ENCODE peak calls at places on chromosome 13, in seven cellular contexts. One of them, this sample, is unnamed.

GRCh38 chr13:75787249-75787940 is 151.3 kb downstream of the LMO7 start:
- DNase-seq in hippocampal formation: no peak
- DNase-seq in adipocyte: peak
- DNase-seq in left lung: no peak
- DNase-seq in WERI-Rb-1: no peak
- DNase-seq in NCI-H69: no peak
- DNase-seq in HEK293T: no peak
- DNase-seq in this sample: no peak

GRCh38 chr13:76993021-76993420 is 1.1 kb downstream of the CLN5 start:
- DNase-seq in HEK293T: no peak
- DNase-seq in NCI-H69: no peak
- DNase-seq in hippocampal formation: no peak
- DNase-seq in adipocyte: peak
- DNase-seq in left lung: no peak
- DNase-seq in WERI-Rb-1: no peak
- DNase-seq in this sample: no peak

GRCh38 chr13:44189085-44189484 is 184.5 kb upstream of the SERP2 start:
- DNase-seq in adipocyte: no peak
- DNase-seq in HEK293T: no peak
- DNase-seq in NCI-H69: no peak
- DNase-seq in WERI-Rb-1: no peak
- DNase-seq in left lung: no peak
- DNase-seq in hippocampal formation: no peak
- DNase-seq in this sample: no peak

GRCh38 chr13:112796190-112796915 is 106.5 kb downstream of the ATP11A start:
- DNase-seq in adipocyte: no peak
- DNase-seq in hippocampal formation: no peak
- DNase-seq in WERI-Rb-1: no peak
- DNase-seq in NCI-H69: no peak
- DNase-seq in HEK293T: no peak
- DNase-seq in left lung: no peak
- DNase-seq in this sample: no peak

GRCh38 chr13:46663644-46664043 is 110.7 kb downstream of the LRCH1 start:
- DNase-seq in HEK293T: no peak
- DNase-seq in hippocampal formation: no peak
- DNase-seq in WERI-Rb-1: no peak
- DNase-seq in adipocyte: no peak
- DNase-seq in NCI-H69: no peak
- DNase-seq in left lung: no peak
- DNase-seq in this sample: no peak

GRCh38 chr13:50941146-50941545 is 31.6 kb downstream of the RNASEH2B start:
- DNase-seq in HEK293T: no peak
- DNase-seq in hippocampal formation: no peak
- DNase-seq in NCI-H69: no peak
- DNase-seq in adipocyte: no peak
- DNase-seq in WERI-Rb-1: no peak
- DNase-seq in left lung: no peak
- DNase-seq in this sample: no peak

GRCh38 chr13:113005076-113005865 is 36.3 kb downstream of the MCF2L start:
- DNase-seq in left lung: no peak
- DNase-seq in WERI-Rb-1: no peak
- DNase-seq in adipocyte: no peak
- DNase-seq in NCI-H69: no peak
- DNase-seq in HEK293T: no peak
- DNase-seq in hippocampal formation: no peak
- DNase-seq in this sample: no peak

GRCh38 chr13:47908200-47908902 is 92.7 kb downstream of the SUCLA2 start:
- DNase-seq in left lung: no peak
- DNase-seq in HEK293T: no peak
- DNase-seq in NCI-H69: no peak
- DNase-seq in WERI-Rb-1: no peak
- DNase-seq in adipocyte: no peak
- DNase-seq in hippocampal formation: no peak
- DNase-seq in this sample: no peak

GRCh38 chr13:79171131-79172061 is 234.7 kb downstream of the RBM26 start:
- DNase-seq in left lung: no peak
- DNase-seq in hippocampal formation: no peak
- DNase-seq in adipocyte: no peak
- DNase-seq in HEK293T: no peak
- DNase-seq in WERI-Rb-1: peak
- DNase-seq in NCI-H69: peak
- DNase-seq in this sample: no peak

GRCh38 chr13:28885191-28885590 is 65.1 kb downstream of the MTUS2 start:
- DNase-seq in adipocyte: no peak
- DNase-seq in left lung: no peak
- DNase-seq in hippocampal formation: no peak
- DNase-seq in NCI-H69: no peak
- DNase-seq in WERI-Rb-1: no peak
- DNase-seq in HEK293T: no peak
- DNase-seq in this sample: no peak

GRCh38 chr13:112885782-112886268 is 83.2 kb upstream of the MCF2L start:
- DNase-seq in NCI-H69: peak
- DNase-seq in WERI-Rb-1: peak
- DNase-seq in hippocampal formation: no peak
- DNase-seq in HEK293T: no peak
- DNase-seq in left lung: peak
- DNase-seq in adipocyte: peak
- DNase-seq in this sample: peak

GRCh38 chr13:110949628-110950027 is 34.8 kb upstream of the ANKRD10 start:
- DNase-seq in NCI-H69: no peak
- DNase-seq in WERI-Rb-1: no peak
- DNase-seq in adipocyte: no peak
- DNase-seq in hippocampal formation: no peak
- DNase-seq in left lung: no peak
- DNase-seq in HEK293T: no peak
- DNase-seq in this sample: no peak

GRCh38 chr13:105971312-105971711 is 564.1 kb downstream of the EFNB2 start:
- DNase-seq in left lung: no peak
- DNase-seq in NCI-H69: peak
- DNase-seq in hippocampal formation: no peak
- DNase-seq in WERI-Rb-1: no peak
- DNase-seq in HEK293T: no peak
- DNase-seq in adipocyte: no peak
- DNase-seq in this sample: no peak